ENCODE peak calls at places on chromosomes 5 and 9, in nine cellular contexts. A is CD8-positive, alpha-beta memory T cell; F is glutamatergic neuron; V is stimulated activated CD4-positive, alpha-beta T cell treated with anti-CD3 and anti-CD28 coated beads, Interleukin-15, amount 100 ng/mL, for 24 hours; L is T-helper 2 cell treated with Interferon-gamma antibody and Interleukin-4, amounts not matched to agents 5 μg/mL and 100 μg/mL, for 36 hours; U is activated effector memory CD4-positive, alpha-beta T cell treated with Interleukin-2 at 50 U/mL for 16 hours; H is T-cell; P is GM13976; R is HFFc6. I is an unnamed sample.

GRCh38 chr5:29982446-29982845 is 1211.0 kb upstream of the CDH6 start:
- DNase-seq in U (no peak), P (no peak), V (no peak), L (no peak), F (no peak), H (no peak), A (no peak), R (no peak), I (no peak)

GRCh38 chr5:88665750-88666215 is 217.2 kb downstream of the MEF2C start:
- DNase-seq in A (no peak), P (no peak), H (no peak), L (no peak), F (peak), R (no peak), V (no peak), U (no peak), I (no peak)

GRCh38 chr5:68071731-68072130 is 143.8 kb upstream of the PIK3R1 start:
- DNase-seq in V (no peak), A (no peak), H (no peak), F (no peak), L (no peak), P (peak), U (no peak), R (peak), I (no peak)

GRCh38 chr5:168528521-168529360 is at the start of gene FBLL1:
- DNase-seq in H (no peak), P (peak), F (peak), L (no peak), R (no peak), A (peak), V (peak), U (no peak), I (no peak)

GRCh38 chr5:134122530-134122929 is 8.0 kb downstream of the TCF7 start:
- DNase-seq in L (no peak), H (peak), V (no peak), R (no peak), P (no peak), A (peak), F (no peak), U (peak), I (no peak)

GRCh38 chr5:92402045-92402444 is 1018.9 kb upstream of the ARRDC3 start:
- DNase-seq in L (no peak), F (no peak), P (no peak), H (no peak), A (no peak), U (no peak), V (no peak), R (peak), I (no peak)

GRCh38 chr5:5767286-5767928 is 344.9 kb downstream of the ICE1 start:
- DNase-seq in P (no peak), F (no peak), V (no peak), H (no peak), A (no peak), U (no peak), L (no peak), R (no peak), I (no peak)

GRCh38 chr9:130989891-130990290 is 19.1 kb upstream of the LAMC3 start:
- DNase-seq in V (no peak), F (no peak), L (no peak), R (no peak), A (no peak), H (no peak), P (no peak), U (no peak), I (no peak)

GRCh38 chr5:93611900-93612898 is 29.2 kb downstream of the NR2F1 start:
- DNase-seq in A (no peak), U (no peak), P (no peak), L (no peak), F (no peak), R (no peak), V (peak), H (no peak), I (no peak)

GRCh38 chr9:38068866-38069628 is at the start of gene SHB:
- DNase-seq in U (peak), P (peak), R (peak), H (peak), V (peak), F (peak), L (peak), A (peak), I (peak)

GRCh38 chr5:115333164-115333563 is 36.7 kb upstream of the CCDC112 start:
- DNase-seq in A (no peak), U (no peak), V (peak), F (no peak), R (no peak), P (no peak), L (peak), H (no peak), I (no peak)

GRCh38 chr9:128470560-128470959 is 14.8 kb downstream of the ODF2 start:
- DNase-seq in R (no peak), F (no peak), H (no peak), V (no peak), P (no peak), U (no peak), L (no peak), A (no peak), I (no peak)

GRCh38 chr5:7548576-7548975 is 152.6 kb downstream of the ADCY2 start:
- DNase-seq in A (no peak), R (no peak), V (no peak), P (no peak), H (no peak), F (no peak), U (no peak), L (no peak), I (no peak)

GRCh38 chr9:131925677-131926076 is 154.0 kb downstream of the MED27 start:
- DNase-seq in V (no peak), L (no peak), F (no peak), P (no peak), R (no peak), A (no peak), U (no peak), H (no peak), I (no peak)

GRCh38 chr5:89213584-89213983 is 330.6 kb upstream of the MEF2C start:
- DNase-seq in A (no peak), H (no peak), P (no peak), F (no peak), U (no peak), L (no peak), V (no peak), R (no peak), I (no peak)

GRCh38 chr9:90734631-90735030 is 67.0 kb upstream of the SYK start:
- DNase-seq in P (no peak), V (no peak), F (no peak), L (no peak), H (no peak), A (no peak), U (no peak), R (no peak), I (no peak)

GRCh38 chr9:69476016-69476415 is 151.0 kb downstream of the ENTREP1 start:
- DNase-seq in U (no peak), R (no peak), F (no peak), P (no peak), H (no peak), L (no peak), A (no peak), V (no peak), I (no peak)

GRCh38 chr5:168680395-168680794 is 101.2 kb upstream of the PANK3 start:
- DNase-seq in H (no peak), V (no peak), U (no peak), L (no peak), F (no peak), A (no peak), R (no peak), P (no peak), I (no peak)

GRCh38 chr5:142872217-142872616 is 102.0 kb downstream of the ARHGAP26 start:
- DNase-seq in A (no peak), L (no peak), H (no peak), F (no peak), R (no peak), U (no peak), P (no peak), V (no peak), I (no peak)

GRCh38 chr9:33249983-33250382 is 10.0 kb downstream of the SPINK4 start:
- DNase-seq in H (no peak), L (no peak), P (no peak), U (no peak), R (no peak), F (no peak), V (no peak), A (no peak), I (no peak)

GRCh38 chr5:101561018-101561417 is 657.9 kb upstream of the ST8SIA4 start:
- DNase-seq in U (no peak), L (no peak), R (no peak), P (no peak), H (no peak), A (no peak), V (no peak), F (no peak), I (no peak)

GRCh38 chr5:120539471-120539870 is 75.4 kb downstream of the PRR16 start:
- DNase-seq in V (no peak), F (no peak), L (no peak), U (no peak), R (no peak), P (no peak), A (no peak), H (no peak), I (no peak)

GRCh38 chr5:143248822-143249579 is 154.5 kb downstream of the NR3C1 start:
- DNase-seq in R (peak), F (no peak), V (no peak), L (no peak), H (no peak), P (no peak), U (no peak), A (no peak), I (no peak)

GRCh38 chr5:134568761-134569725 is 43.6 kb downstream of the JADE2 start:
- DNase-seq in H (no peak), A (no peak), R (no peak), U (no peak), F (no peak), L (no peak), P (no peak), V (no peak), I (no peak)

GRCh38 chr5:142095035-142095434 is 13.5 kb upstream of the NDFIP1 start:
- DNase-seq in P (no peak), A (no peak), R (no peak), F (no peak), U (no peak), V (peak), H (no peak), L (peak), I (no peak)

GRCh38 chr5:33890147-33890546 is 1.6 kb downstream of the ADAMTS12 start:
- DNase-seq in F (no peak), L (no peak), V (no peak), P (peak), H (no peak), U (no peak), A (no peak), R (no peak), I (no peak)

GRCh38 chr5:122858451-122858850 is 13.0 kb downstream of the SNX24 start:
- DNase-seq in P (no peak), A (no peak), L (no peak), R (no peak), U (no peak), V (no peak), H (no peak), F (no peak), I (no peak)

GRCh38 chr9:113185271-113185670 is 34.5 kb downstream of the SLC31A2 start:
- DNase-seq in V (no peak), P (no peak), A (no peak), F (no peak), H (no peak), R (no peak), L (no peak), U (no peak), I (no peak)

GRCh38 chr9:123953601-123954011 is 23.7 kb upstream of the DENND1A start:
- DNase-seq in V (peak), U (no peak), A (no peak), R (no peak), H (no peak), P (peak), L (peak), F (no peak), I (no peak)